ENCODE peak calls at places on chromosomes 12 and 14, in ten cellular contexts. P, J, C, X, G, L, O, T, I and V are unnamed samples.

GRCh38 chr14:36065831-36066230 is 110.7 kb downstream of the PTCSC3 start:
- DNase-seq in G (no peak), X (no peak), P (no peak), L (no peak), C (no peak), T (no peak), O (no peak), J (no peak), I (no peak), V (no peak)

GRCh38 chr12:47889040-47889439 is 15.8 kb downstream of the VDR start:
- DNase-seq in I (no peak), L (no peak), G (no peak), P (no peak), T (no peak), C (peak; percentile 63), J (no peak), O (no peak), X (no peak), V (no peak)

GRCh38 chr14:67942311-67942710 is 122.7 kb downstream of the RAD51B start:
- DNase-seq in T (no peak), P (no peak), G (no peak), O (no peak), I (no peak), L (no peak), J (no peak), C (no peak), X (no peak), V (no peak)

GRCh38 chr14:24351517-24351916 is 11.7 kb upstream of the RIPK3 start:
- DNase-seq in L (no peak), P (no peak), T (no peak), C (no peak), G (peak; percentile 37), O (peak; percentile 28), I (no peak), X (peak; percentile 73), J (peak; percentile 57), V (no peak)

GRCh38 chr12:8860165-8860961 is 37.9 kb downstream of the A2ML1 start:
- DNase-seq in L (peak; percentile 42), I (peak; percentile 94), G (peak; percentile 66), T (no peak), P (no peak), O (peak; percentile 90), X (peak; percentile 11), C (peak; percentile 8), J (peak; percentile 63), V (no peak)

GRCh38 chr14:76765461-76765931 is 4.2 kb downstream of the VASH1 start:
- DNase-seq in C (no peak), X (no peak), G (no peak), P (no peak), J (no peak), L (no peak), I (no peak), T (no peak), O (peak; percentile 44), V (no peak)

GRCh38 chr12:49874142-49874897 is 29.4 kb downstream of the FAIM2 start:
- DNase-seq in L (no peak), X (no peak), G (no peak), J (no peak), P (peak; percentile 33), C (no peak), T (peak; percentile 19), O (peak; percentile 42), I (no peak), V (no peak)

GRCh38 chr12:119700078-119700477 is 32.1 kb downstream of the PRKAB1 start:
- DNase-seq in X (no peak), I (no peak), T (no peak), G (peak; percentile 42), J (peak; percentile 78), O (no peak), C (no peak), P (no peak), L (no peak), V (no peak)

GRCh38 chr14:36208690-36209278 is 32.3 kb upstream of the PTCSC3 start:
- DNase-seq in G (no peak), L (no peak), P (no peak), J (no peak), O (no peak), X (no peak), I (no peak), C (no peak), T (no peak), V (peak; percentile 94)

GRCh38 chr14:99244960-99245340 is 27.0 kb downstream of the BCL11B start:
- DNase-seq in C (no peak), G (no peak), T (no peak), X (no peak), O (no peak), J (no peak), I (no peak), P (no peak), L (no peak), V (no peak)

GRCh38 chr12:48988030-48988649 is 10.0 kb downstream of the WNT1 start:
- DNase-seq in P (peak; percentile 19), O (peak; percentile 99), C (no peak), I (no peak), T (peak; percentile 76), G (peak; percentile 80), L (no peak), X (peak; percentile 56), J (peak; percentile 79), V (no peak)

GRCh38 chr12:106078358-106079025 is 60.3 kb downstream of the NUAK1 start:
- DNase-seq in P (peak; percentile 34), J (peak; percentile 87), O (peak; percentile 44), X (peak; percentile 94), I (no peak), G (peak; percentile 83), L (peak; percentile 84), C (no peak), T (no peak), V (no peak)

GRCh38 chr12:4505381-4505986 is 33.2 kb upstream of the RAD51AP1 start:
- DNase-seq in X (no peak), T (no peak), P (no peak), L (peak; percentile 73), C (no peak), O (no peak), G (peak; percentile 9), J (no peak), I (no peak), V (no peak)

GRCh38 chr12:130070017-130070653 is 92.1 kb upstream of the FZD10 start:
- DNase-seq in G (no peak), O (peak; percentile 66), P (peak; percentile 20), X (peak; percentile 25), I (no peak), J (no peak), T (no peak), L (no peak), C (no peak), V (no peak)

GRCh38 chr12:82299617-82300016 is 58.6 kb downstream of the CCDC59 start:
- DNase-seq in T (no peak), O (no peak), P (no peak), X (no peak), L (peak; percentile 79), J (no peak), G (no peak), I (peak; percentile 8), C (no peak), V (no peak)

GRCh38 chr12:80268924-80269749 is 169.8 kb downstream of the OTOGL start:
- DNase-seq in G (peak; percentile 46), I (no peak), J (peak; percentile 21), T (no peak), C (no peak), P (no peak), X (peak; percentile 20), O (no peak), L (peak; percentile 88), V (no peak)

GRCh38 chr14:102849522-102850379 is 72.5 kb downstream of the TRAF3 start:
- DNase-seq in P (no peak), C (no peak), G (peak; percentile 34), J (peak; percentile 55), X (no peak), T (no peak), I (no peak), O (no peak), L (peak; percentile 27), V (peak; percentile 54)

GRCh38 chr14:32940066-32940651 is 1.5 kb downstream of the NPAS3 start:
- DNase-seq in J (no peak), I (no peak), X (no peak), O (no peak), P (peak; percentile 63), G (no peak), T (no peak), C (no peak), L (peak; percentile 62), V (peak; percentile 60)

GRCh38 chr12:94134226-94134795 is 14.1 kb upstream of the PLXNC1 start:
- DNase-seq in O (peak; percentile 58), P (no peak), C (no peak), X (no peak), T (no peak), I (no peak), L (peak; percentile 60), J (peak; percentile 76), G (peak; percentile 75), V (peak; percentile 16)

GRCh38 chr12:129531004-129531403 is 372.8 kb downstream of the TMEM132D start:
- DNase-seq in J (no peak), G (no peak), L (no peak), X (no peak), C (no peak), P (no peak), O (peak; percentile 91), T (no peak), I (no peak), V (no peak)

GRCh38 chr14:69363055-69363454 is 35.0 kb downstream of the ERH start:
- DNase-seq in J (peak; percentile 84), I (no peak), G (peak; percentile 84), T (no peak), C (no peak), O (peak; percentile 87), P (peak; percentile 11), L (peak; percentile 32), X (no peak), V (no peak)

GRCh38 chr12:121570467-121571283 is 10.1 kb downstream of the KDM2B start:
- DNase-seq in C (no peak), I (no peak), T (no peak), L (no peak), X (no peak), J (no peak), P (no peak), G (no peak), O (no peak), V (no peak)

GRCh38 chr12:7219599-7220243 is 30.2 kb downstream of the PEX5 start:
- DNase-seq in O (peak; percentile 91), L (peak; percentile 64), I (peak; percentile 96), J (peak; percentile 71), G (peak; percentile 67), P (peak; percentile 31), X (peak; percentile 35), C (peak; percentile 31), T (no peak), V (no peak)